ENCODE peak calls at places on chromosomes 5 and 9, in ten cellular contexts. A is CD4-positive, alpha-beta memory T cell; T is fibroblast of the conjunctiva; E is stimulated activated CD4-positive, alpha-beta T cell treated with anti-CD3 and anti-CD28 coated beads, Interleukin-4, amount 100 ng/mL, for 4 hours; X is coronary artery; P is GM12878; G is HT1080; Y is cardiac fibroblast; B is HL-60; C is HTR-8/SVneo. I is an unnamed sample.

GRCh38 chr9:121700165-121700830 is 48.9 kb downstream of the DAB2IP start:
- DNase-seq in A (no peak), T (no peak), E (no peak), X (no peak), P (no peak), G (peak), Y (peak), B (no peak), C (peak), I (peak)

GRCh38 chr9:98576354-98576753 is 132.4 kb downstream of the GABBR2 start:
- DNase-seq in A (no peak), T (no peak), E (no peak), X (no peak), P (no peak), G (no peak), Y (no peak), B (no peak), C (no peak), I (no peak)

GRCh38 chr5:145681686-145682085 is 153.5 kb downstream of the PRELID2 start:
- DNase-seq in A (peak), T (peak), E (no peak), X (no peak), P (peak), G (peak), Y (peak), B (peak), C (peak), I (peak)

GRCh38 chr5:109102291-109102690 is 307.5 kb downstream of the PJA2 start:
- DNase-seq in A (no peak), T (no peak), E (no peak), X (no peak), P (no peak), G (no peak), Y (peak), B (no peak), C (no peak), I (no peak)

GRCh38 chr9:35042081-35042604 is 30.3 kb downstream of the VCP start:
- DNase-seq in A (no peak), T (no peak), E (no peak), X (no peak), P (no peak), G (peak), Y (peak), B (peak), C (peak), I (peak)

GRCh38 chr9:6014668-6015270 is 655 bp downstream of the RANBP6 start:
- DNase-seq in A (no peak), T (no peak), E (no peak), X (no peak), P (no peak), G (peak), Y (peak), B (no peak), C (peak), I (peak)

GRCh38 chr5:32258406-32258805 is 54.3 kb downstream of the MTMR12 start:
- DNase-seq in A (no peak), T (no peak), E (no peak), X (no peak), P (no peak), G (no peak), Y (no peak), B (no peak), C (no peak), I (no peak)

GRCh38 chr5:6734243-6734695 is 21.0 kb downstream of the TENT4A start:
- DNase-seq in A (no peak), T (peak), E (no peak), X (peak), P (no peak), G (no peak), Y (peak), B (no peak), C (no peak), I (no peak)

GRCh38 chr5:160379485-160379884 is 9.1 kb upstream of the C1QTNF2 start:
- DNase-seq in A (no peak), T (no peak), E (no peak), X (no peak), P (no peak), G (no peak), Y (no peak), B (no peak), C (no peak), I (no peak)

GRCh38 chr9:89427621-89428221 is 70.2 kb downstream of the SEMA4D start:
- DNase-seq in A (no peak), T (no peak), E (peak), X (no peak), P (no peak), G (peak), Y (no peak), B (no peak), C (no peak), I (peak)

GRCh38 chr5:10528056-10528816 is 35.6 kb upstream of the ANKRD33B start:
- DNase-seq in A (no peak), T (peak), E (no peak), X (no peak), P (no peak), G (peak), Y (no peak), B (no peak), C (peak), I (peak)

GRCh38 chr9:89743216-89743575 is 138.4 kb downstream of the GADD45G start:
- DNase-seq in A (no peak), T (no peak), E (no peak), X (no peak), P (peak), G (no peak), Y (no peak), B (no peak), C (no peak), I (no peak)

GRCh38 chr9:37801287-37801850 is 772 bp downstream of the DCAF10 start:
- DNase-seq in A (no peak), T (no peak), E (peak), X (no peak), P (no peak), G (peak), Y (peak), B (peak), C (peak), I (peak)

GRCh38 chr5:160230686-160231527 is 1.6 kb downstream of the FABP6 start:
- DNase-seq in A (no peak), T (no peak), E (no peak), X (no peak), P (peak), G (peak), Y (peak), B (no peak), C (peak), I (peak)

GRCh38 chr5:28574616-28575015 is 1536.2 kb upstream of the CDH9 start:
- DNase-seq in A (no peak), T (no peak), E (no peak), X (no peak), P (no peak), G (no peak), Y (no peak), B (no peak), C (no peak), I (peak)

GRCh38 chr9:81534138-81534865 is 155.0 kb downstream of the TLE1 start:
- DNase-seq in A (no peak), T (no peak), E (no peak), X (no peak), P (no peak), G (peak), Y (peak), B (no peak), C (no peak), I (peak)

GRCh38 chr9:94869415-94869838 is 142.9 kb downstream of the AOPEP start:
- DNase-seq in A (no peak), T (no peak), E (no peak), X (no peak), P (no peak), G (peak), Y (peak), B (no peak), C (no peak), I (no peak)

GRCh38 chr9:128731691-128732090 is 7.8 kb upstream of the ZDHHC12 start:
- DNase-seq in A (no peak), T (no peak), E (no peak), X (no peak), P (no peak), G (no peak), Y (no peak), B (no peak), C (no peak), I (no peak)

GRCh38 chr9:3241290-3241689 is 284.5 kb downstream of the RFX3 start:
- DNase-seq in A (no peak), T (no peak), E (no peak), X (no peak), P (no peak), G (no peak), Y (no peak), B (no peak), C (no peak), I (peak)

GRCh38 chr9:130235558-130236435 is 29.8 kb upstream of the HMCN2 start:
- DNase-seq in A (peak), T (peak), E (peak), X (no peak), P (no peak), G (peak), Y (peak), B (peak), C (peak), I (peak)

GRCh38 chr9:115668506-115668905 is 485.1 kb upstream of the PAPPA start:
- DNase-seq in A (no peak), T (peak), E (no peak), X (no peak), P (no peak), G (peak), Y (peak), B (no peak), C (no peak), I (peak)

GRCh38 chr9:103928452-103928851 is 165.7 kb upstream of the SMC2 start:
- DNase-seq in A (no peak), T (no peak), E (no peak), X (no peak), P (no peak), G (no peak), Y (no peak), B (no peak), C (no peak), I (no peak)

GRCh38 chr5:172534229-172535169 is 80.2 kb upstream of the SH3PXD2B start:
- DNase-seq in A (no peak), T (no peak), E (no peak), X (peak), P (no peak), G (no peak), Y (no peak), B (no peak), C (no peak), I (peak)

GRCh38 chr5:64690417-64691151 is at the start of gene SHISAL2B:
- DNase-seq in A (no peak), T (no peak), E (no peak), X (no peak), P (no peak), G (peak), Y (peak), B (peak), C (peak), I (peak)

GRCh38 chr5:137032929-137033328 is 466.2 kb downstream of the SPOCK1 start:
- DNase-seq in A (no peak), T (no peak), E (no peak), X (no peak), P (no peak), G (peak), Y (peak), B (no peak), C (no peak), I (no peak)

GRCh38 chr5:36875051-36875788 is 1.3 kb upstream of the NIPBL start:
- DNase-seq in A (peak), T (no peak), E (peak), X (no peak), P (no peak), G (peak), Y (peak), B (peak), C (peak), I (peak)

GRCh38 chr5:146203872-146204192 is 427 bp downstream of the RBM27 start:
- DNase-seq in A (no peak), T (no peak), E (no peak), X (no peak), P (no peak), G (no peak), Y (no peak), B (no peak), C (no peak), I (no peak)

I was measured in kidney tubule cell.